ENCODE peak calls at places on chromosomes 12 and 14, in six cellular contexts. One of them, this sample, is unnamed.

GRCh38 chr12:60684988-60685655 is 1089.3 kb downstream of the SLC16A7 start:
- DNase-seq in A549: no peak
- DNase-seq in OCI-LY7: peak
- DNase-seq in endothelial cell: peak
- DNase-seq in stomach: no peak
- DNase-seq in fibroblast of lung: no peak
- DNase-seq in this sample: no peak

GRCh38 chr12:51884676-51885229 is 3.1 kb upstream of the ANKRD33 start:
- DNase-seq in A549: peak
- DNase-seq in OCI-LY7: no peak
- DNase-seq in endothelial cell: no peak
- DNase-seq in stomach: no peak
- DNase-seq in fibroblast of lung: peak
- DNase-seq in this sample: no peak

GRCh38 chr12:85664429-85664828 is 171.8 kb downstream of the RASSF9 start:
- DNase-seq in A549: no peak
- DNase-seq in OCI-LY7: no peak
- DNase-seq in endothelial cell: no peak
- DNase-seq in stomach: no peak
- DNase-seq in fibroblast of lung: no peak
- DNase-seq in this sample: no peak

GRCh38 chr12:39835517-39836489 is 216.2 kb upstream of the ABCD2 start:
- DNase-seq in A549: no peak
- DNase-seq in OCI-LY7: no peak
- DNase-seq in endothelial cell: no peak
- DNase-seq in stomach: no peak
- DNase-seq in fibroblast of lung: no peak
- DNase-seq in this sample: no peak

GRCh38 chr14:36874396-36875138 is 212.9 kb downstream of the PAX9 start:
- DNase-seq in A549: no peak
- DNase-seq in OCI-LY7: no peak
- DNase-seq in endothelial cell: no peak
- DNase-seq in stomach: no peak
- DNase-seq in fibroblast of lung: no peak
- DNase-seq in this sample: no peak

GRCh38 chr12:27305673-27306504 is 26.7 kb upstream of the BMAL2 start:
- DNase-seq in A549: peak
- DNase-seq in OCI-LY7: peak
- DNase-seq in endothelial cell: no peak
- DNase-seq in stomach: no peak
- DNase-seq in fibroblast of lung: peak
- DNase-seq in this sample: no peak

GRCh38 chr12:123071401-123072304 is 79.2 kb downstream of the PITPNM2 start:
- DNase-seq in A549: no peak
- DNase-seq in OCI-LY7: no peak
- DNase-seq in endothelial cell: no peak
- DNase-seq in stomach: no peak
- DNase-seq in fibroblast of lung: peak
- DNase-seq in this sample: no peak

GRCh38 chr14:100384819-100385813 is 62.0 kb downstream of the SLC25A47 start:
- DNase-seq in A549: peak
- DNase-seq in OCI-LY7: peak
- DNase-seq in endothelial cell: no peak
- DNase-seq in stomach: no peak
- DNase-seq in fibroblast of lung: peak
- DNase-seq in this sample: no peak

GRCh38 chr12:117100251-117100650 is 1.0 kb upstream of the TESC start:
- DNase-seq in A549: peak
- DNase-seq in OCI-LY7: no peak
- DNase-seq in endothelial cell: no peak
- DNase-seq in stomach: no peak
- DNase-seq in fibroblast of lung: peak
- DNase-seq in this sample: no peak

GRCh38 chr12:131020326-131020725 is 66.6 kb downstream of the ADGRD1 start:
- DNase-seq in A549: no peak
- DNase-seq in OCI-LY7: no peak
- DNase-seq in endothelial cell: no peak
- DNase-seq in stomach: no peak
- DNase-seq in fibroblast of lung: no peak
- DNase-seq in this sample: no peak

GRCh38 chr14:74670726-74671125 is 42.2 kb downstream of the AREL1 start:
- DNase-seq in A549: no peak
- DNase-seq in OCI-LY7: no peak
- DNase-seq in endothelial cell: no peak
- DNase-seq in stomach: no peak
- DNase-seq in fibroblast of lung: peak
- DNase-seq in this sample: no peak

GRCh38 chr12:131085125-131085815 is 131.6 kb downstream of the ADGRD1 start:
- DNase-seq in A549: no peak
- DNase-seq in OCI-LY7: no peak
- DNase-seq in endothelial cell: no peak
- DNase-seq in stomach: peak
- DNase-seq in fibroblast of lung: no peak
- DNase-seq in this sample: no peak

GRCh38 chr12:74846116-74846515 is 308.5 kb downstream of the ATXN7L3B start:
- DNase-seq in A549: no peak
- DNase-seq in OCI-LY7: no peak
- DNase-seq in endothelial cell: no peak
- DNase-seq in stomach: no peak
- DNase-seq in fibroblast of lung: no peak
- DNase-seq in this sample: no peak

GRCh38 chr12:74847169-74847568 is 309.5 kb downstream of the ATXN7L3B start:
- DNase-seq in A549: no peak
- DNase-seq in OCI-LY7: no peak
- DNase-seq in endothelial cell: no peak
- DNase-seq in stomach: no peak
- DNase-seq in fibroblast of lung: no peak
- DNase-seq in this sample: no peak

GRCh38 chr12:74849801-74850200 is 312.2 kb downstream of the ATXN7L3B start:
- DNase-seq in A549: no peak
- DNase-seq in OCI-LY7: no peak
- DNase-seq in endothelial cell: no peak
- DNase-seq in stomach: no peak
- DNase-seq in fibroblast of lung: no peak
- DNase-seq in this sample: no peak
- TF ChIP-seq CTCF in A549: peak
- TF ChIP-seq CTCF in OCI-LY7: no peak
- TF ChIP-seq CTCF in endothelial cell: no peak
- TF ChIP-seq CTCF in stomach: no peak
- TF ChIP-seq CTCF in fibroblast of lung: no peak
- TF ChIP-seq CTCF in this sample: no peak

DNA sequence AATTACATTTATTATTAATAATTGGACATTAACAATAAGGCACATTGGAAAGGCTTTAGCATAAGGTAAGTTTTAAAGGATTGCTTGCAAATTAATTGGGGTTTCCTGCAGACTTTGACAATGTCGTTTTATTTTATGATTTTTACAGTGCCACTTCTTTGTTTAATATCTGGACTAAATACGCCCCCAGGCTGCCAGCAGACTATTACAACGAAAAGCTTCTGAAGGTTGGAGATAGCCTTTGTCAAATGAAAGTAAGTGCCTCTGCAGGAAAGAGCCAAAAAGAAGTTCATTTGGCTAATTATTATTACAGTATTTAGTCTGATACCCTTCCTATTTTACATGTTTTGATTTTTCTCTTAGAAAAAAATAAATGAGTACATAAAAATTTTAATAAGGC is 11.3 kb downstream of the CFAP54 start:
- DNase-seq in A549: no peak
- DNase-seq in OCI-LY7: peak
- DNase-seq in endothelial cell: no peak
- DNase-seq in stomach: no peak
- DNase-seq in fibroblast of lung: peak
- DNase-seq in this sample: no peak
- TF ChIP-seq CTCF in A549: no peak
- TF ChIP-seq CTCF in OCI-LY7: peak
- TF ChIP-seq CTCF in endothelial cell: no peak
- TF ChIP-seq CTCF in stomach: no peak
- TF ChIP-seq CTCF in fibroblast of lung: peak
- TF ChIP-seq CTCF in this sample: no peak

DNA sequence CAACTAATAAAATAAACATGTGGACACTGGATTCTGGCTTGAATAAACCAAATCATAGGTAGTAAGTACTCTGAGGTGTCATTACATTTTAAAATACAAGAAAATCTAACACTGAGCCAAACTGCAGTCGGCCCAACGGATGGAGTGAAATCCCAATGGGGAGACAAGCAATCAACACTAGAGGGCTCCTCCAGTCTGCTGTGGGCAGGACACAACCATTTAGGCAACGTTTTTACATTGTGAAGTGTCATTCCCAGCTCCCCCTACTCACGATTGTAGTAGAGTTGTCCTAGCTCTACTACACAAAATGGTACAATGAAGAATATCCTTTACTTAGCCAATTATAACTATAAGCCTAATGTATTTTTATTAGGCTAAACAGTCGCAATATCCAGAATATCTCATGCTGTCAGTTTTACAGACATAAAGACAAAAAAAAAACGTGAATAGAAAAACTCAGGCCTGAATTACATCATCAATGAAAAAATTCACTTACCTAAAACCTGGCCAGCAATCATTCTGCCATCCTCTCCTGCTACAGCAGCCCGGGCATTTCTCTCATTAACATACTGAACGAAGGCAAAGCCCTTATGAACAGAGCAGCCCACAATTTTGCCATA is 35.7 kb downstream of the HNRNPC start:
- DNase-seq in A549: peak
- DNase-seq in OCI-LY7: peak
- DNase-seq in endothelial cell: peak
- DNase-seq in stomach: no peak
- DNase-seq in fibroblast of lung: peak
- DNase-seq in this sample: no peak
- TF ChIP-seq CTCF in A549: peak
- TF ChIP-seq CTCF in OCI-LY7: peak
- TF ChIP-seq CTCF in endothelial cell: no peak
- TF ChIP-seq CTCF in stomach: no peak
- TF ChIP-seq CTCF in fibroblast of lung: peak
- TF ChIP-seq CTCF in this sample: no peak

DNA sequence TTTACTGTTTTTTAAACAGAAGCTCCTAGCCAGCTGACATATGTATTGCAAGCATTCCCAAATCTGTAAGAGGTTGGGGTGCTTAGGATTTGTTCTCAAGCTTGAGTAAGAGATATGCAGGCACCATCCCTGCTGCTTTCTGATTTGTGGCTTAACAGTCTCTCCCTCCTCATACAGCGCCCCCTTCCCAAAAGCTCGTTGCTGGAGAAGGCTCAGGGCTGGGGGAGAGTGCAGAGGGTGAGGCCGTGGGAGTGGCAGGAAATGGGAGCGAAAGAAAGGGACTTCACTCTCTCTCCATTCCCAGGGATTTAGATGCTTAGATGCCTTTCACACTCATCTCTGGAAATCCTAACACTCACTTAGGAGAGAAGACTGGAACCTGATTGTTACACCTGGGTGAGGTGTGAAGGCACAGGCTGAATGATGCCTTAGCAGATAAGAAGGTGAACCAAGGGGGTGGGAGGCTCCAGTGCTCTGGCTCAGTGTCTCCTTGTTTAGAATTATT is 172.0 kb downstream of the C12orf75 start:
- DNase-seq in A549: no peak
- DNase-seq in OCI-LY7: no peak
- DNase-seq in endothelial cell: no peak
- DNase-seq in stomach: no peak
- DNase-seq in fibroblast of lung: no peak
- DNase-seq in this sample: no peak
- TF ChIP-seq CTCF in A549: no peak
- TF ChIP-seq CTCF in OCI-LY7: no peak
- TF ChIP-seq CTCF in endothelial cell: no peak
- TF ChIP-seq CTCF in stomach: no peak
- TF ChIP-seq CTCF in fibroblast of lung: no peak
- TF ChIP-seq CTCF in this sample: no peak

GRCh38 chr12:102971227-102971626 is 13.8 kb downstream of the ASCL1 start:
- DNase-seq in A549: no peak
- DNase-seq in OCI-LY7: no peak
- DNase-seq in endothelial cell: no peak
- DNase-seq in stomach: no peak
- DNase-seq in fibroblast of lung: no peak
- DNase-seq in this sample: no peak

GRCh38 chr12:102978316-102978715 is 20.8 kb downstream of the ASCL1 start:
- DNase-seq in A549: no peak
- DNase-seq in OCI-LY7: no peak
- DNase-seq in endothelial cell: no peak
- DNase-seq in stomach: no peak
- DNase-seq in fibroblast of lung: no peak
- DNase-seq in this sample: no peak

GRCh38 chr12:102973583-102973982 is 16.1 kb downstream of the ASCL1 start:
- DNase-seq in A549: no peak
- DNase-seq in OCI-LY7: no peak
- DNase-seq in endothelial cell: no peak
- DNase-seq in stomach: no peak
- DNase-seq in fibroblast of lung: no peak
- DNase-seq in this sample: no peak

GRCh38 chr12:102980350-102980749 is 22.9 kb downstream of the ASCL1 start:
- DNase-seq in A549: no peak
- DNase-seq in OCI-LY7: no peak
- DNase-seq in endothelial cell: no peak
- DNase-seq in stomach: no peak
- DNase-seq in fibroblast of lung: no peak
- DNase-seq in this sample: no peak

GRCh38 chr12:102976609-102977280 is 19.3 kb downstream of the ASCL1 start:
- DNase-seq in A549: no peak
- DNase-seq in OCI-LY7: no peak
- DNase-seq in endothelial cell: no peak
- DNase-seq in stomach: no peak
- DNase-seq in fibroblast of lung: no peak
- DNase-seq in this sample: no peak
- TF ChIP-seq CTCF in A549: no peak
- TF ChIP-seq CTCF in OCI-LY7: no peak
- TF ChIP-seq CTCF in endothelial cell: peak
- TF ChIP-seq CTCF in stomach: no peak
- TF ChIP-seq CTCF in fibroblast of lung: no peak
- TF ChIP-seq CTCF in this sample: no peak

GRCh38 chr12:2011641-2012607 is 7.7 kb upstream of the DCP1B start:
- DNase-seq in A549: no peak
- DNase-seq in OCI-LY7: no peak
- DNase-seq in endothelial cell: no peak
- DNase-seq in stomach: no peak
- DNase-seq in fibroblast of lung: no peak
- DNase-seq in this sample: no peak
- TF ChIP-seq CTCF in A549: no peak
- TF ChIP-seq CTCF in OCI-LY7: no peak
- TF ChIP-seq CTCF in endothelial cell: no peak
- TF ChIP-seq CTCF in stomach: no peak
- TF ChIP-seq CTCF in fibroblast of lung: no peak
- TF ChIP-seq CTCF in this sample: no peak

GRCh38 chr12:4975574-4975973 is 65.9 kb downstream of the KCNA1 start:
- DNase-seq in A549: peak
- DNase-seq in OCI-LY7: no peak
- DNase-seq in endothelial cell: no peak
- DNase-seq in stomach: no peak
- DNase-seq in fibroblast of lung: no peak
- DNase-seq in this sample: no peak
- TF ChIP-seq CTCF in A549: no peak
- TF ChIP-seq CTCF in OCI-LY7: no peak
- TF ChIP-seq CTCF in endothelial cell: no peak
- TF ChIP-seq CTCF in stomach: no peak
- TF ChIP-seq CTCF in fibroblast of lung: no peak
- TF ChIP-seq CTCF in this sample: peak